ENCODE peak calls at places on chromosome 21, in ten cellular contexts. One of them, this sample, is unnamed.

GRCh38 chr21:27320868-27321267 is 354.0 kb upstream of the ADAMTS5 start:
- DNase-seq in HFFc6: no peak
- DNase-seq in ovary: no peak
- DNase-seq in M059J: no peak
- DNase-seq in left lung: no peak
- DNase-seq in activated CD8-positive, alpha-beta memory T cell treated with anti-CD3 and anti-CD28 coated beads for 1 hour: no peak
- DNase-seq in WTC11: no peak
- DNase-seq in dermis blood vessel endothelial cell: no peak
- DNase-seq in NCI-H345: no peak
- DNase-seq in stromal cell of bone marrow: no peak
- DNase-seq in this sample: no peak

GRCh38 chr21:42539931-42540343 is 26.3 kb downstream of the SLC37A1 start:
- DNase-seq in stromal cell of bone marrow: no peak
- DNase-seq in M059J: peak; percentile 25
- DNase-seq in HFFc6: no peak
- DNase-seq in WTC11: peak; percentile 68
- DNase-seq in left lung: no peak
- DNase-seq in NCI-H345: no peak
- DNase-seq in ovary: peak; percentile 29
- DNase-seq in dermis blood vessel endothelial cell: no peak
- DNase-seq in activated CD8-positive, alpha-beta memory T cell treated with anti-CD3 and anti-CD28 coated beads for 1 hour: no peak
- DNase-seq in this sample: peak; percentile 60

GRCh38 chr21:36075171-36075570 is 5.3 kb downstream of the CBR1 start:
- DNase-seq in left lung: no peak
- DNase-seq in ovary: no peak
- DNase-seq in HFFc6: no peak
- DNase-seq in stromal cell of bone marrow: no peak
- DNase-seq in activated CD8-positive, alpha-beta memory T cell treated with anti-CD3 and anti-CD28 coated beads for 1 hour: no peak
- DNase-seq in M059J: no peak
- DNase-seq in dermis blood vessel endothelial cell: no peak
- DNase-seq in WTC11: no peak
- DNase-seq in NCI-H345: no peak
- DNase-seq in this sample: no peak

GRCh38 chr21:38661296-38662223 is 144.2 kb upstream of the ETS2 start:
- DNase-seq in M059J: peak; percentile 46
- DNase-seq in dermis blood vessel endothelial cell: peak; percentile 6
- DNase-seq in WTC11: peak; percentile 46
- DNase-seq in stromal cell of bone marrow: no peak
- DNase-seq in ovary: peak; percentile 47
- DNase-seq in left lung: peak; percentile 81
- DNase-seq in HFFc6: peak; percentile 20
- DNase-seq in NCI-H345: no peak
- DNase-seq in activated CD8-positive, alpha-beta memory T cell treated with anti-CD3 and anti-CD28 coated beads for 1 hour: no peak
- DNase-seq in this sample: peak; percentile 40

GRCh38 chr21:17921579-17922530 is 102.7 kb upstream of the C21orf91 start:
- DNase-seq in stromal cell of bone marrow: peak; percentile 45
- DNase-seq in left lung: no peak
- DNase-seq in M059J: peak; percentile 73
- DNase-seq in NCI-H345: no peak
- DNase-seq in HFFc6: peak; percentile 54
- DNase-seq in dermis blood vessel endothelial cell: peak; percentile 3
- DNase-seq in ovary: no peak
- DNase-seq in WTC11: no peak
- DNase-seq in activated CD8-positive, alpha-beta memory T cell treated with anti-CD3 and anti-CD28 coated beads for 1 hour: no peak
- DNase-seq in this sample: no peak

GRCh38 chr21:31420354-31420753 is 76.3 kb upstream of the TIAM1 start:
- DNase-seq in NCI-H345: no peak
- DNase-seq in stromal cell of bone marrow: no peak
- DNase-seq in ovary: no peak
- DNase-seq in M059J: no peak
- DNase-seq in WTC11: no peak
- DNase-seq in HFFc6: no peak
- DNase-seq in left lung: no peak
- DNase-seq in activated CD8-positive, alpha-beta memory T cell treated with anti-CD3 and anti-CD28 coated beads for 1 hour: no peak
- DNase-seq in dermis blood vessel endothelial cell: no peak
- DNase-seq in this sample: no peak

GRCh38 chr21:31157756-31158155 is 119.5 kb upstream of the KRTAP19-8 start:
- DNase-seq in stromal cell of bone marrow: no peak
- DNase-seq in HFFc6: no peak
- DNase-seq in dermis blood vessel endothelial cell: no peak
- DNase-seq in M059J: no peak
- DNase-seq in ovary: no peak
- DNase-seq in NCI-H345: no peak
- DNase-seq in left lung: no peak
- DNase-seq in WTC11: no peak
- DNase-seq in activated CD8-positive, alpha-beta memory T cell treated with anti-CD3 and anti-CD28 coated beads for 1 hour: no peak
- DNase-seq in this sample: no peak

GRCh38 chr21:44918107-44918470 is 2.6 kb downstream of the ITGB2 start:
- DNase-seq in dermis blood vessel endothelial cell: no peak
- DNase-seq in ovary: no peak
- DNase-seq in HFFc6: no peak
- DNase-seq in activated CD8-positive, alpha-beta memory T cell treated with anti-CD3 and anti-CD28 coated beads for 1 hour: no peak
- DNase-seq in NCI-H345: no peak
- DNase-seq in left lung: peak; percentile 73
- DNase-seq in WTC11: no peak
- DNase-seq in M059J: no peak
- DNase-seq in stromal cell of bone marrow: no peak
- DNase-seq in this sample: no peak

GRCh38 chr21:36463991-36464390 is 15.9 kb downstream of the CLDN14 start:
- DNase-seq in WTC11: no peak
- DNase-seq in ovary: no peak
- DNase-seq in stromal cell of bone marrow: no peak
- DNase-seq in left lung: no peak
- DNase-seq in dermis blood vessel endothelial cell: peak; percentile 61
- DNase-seq in HFFc6: no peak
- DNase-seq in M059J: no peak
- DNase-seq in NCI-H345: no peak
- DNase-seq in activated CD8-positive, alpha-beta memory T cell treated with anti-CD3 and anti-CD28 coated beads for 1 hour: no peak
- DNase-seq in this sample: no peak

GRCh38 chr21:25872271-25872670 is 137.5 kb downstream of the GABPA start:
- DNase-seq in dermis blood vessel endothelial cell: no peak
- DNase-seq in NCI-H345: no peak
- DNase-seq in left lung: no peak
- DNase-seq in activated CD8-positive, alpha-beta memory T cell treated with anti-CD3 and anti-CD28 coated beads for 1 hour: no peak
- DNase-seq in ovary: no peak
- DNase-seq in stromal cell of bone marrow: no peak
- DNase-seq in HFFc6: no peak
- DNase-seq in M059J: no peak
- DNase-seq in WTC11: peak; percentile 51
- DNase-seq in this sample: peak; percentile 61

GRCh38 chr21:43740497-43741156 is 21.7 kb downstream of the PDXK start:
- DNase-seq in dermis blood vessel endothelial cell: peak; percentile 37
- DNase-seq in WTC11: peak; percentile 63
- DNase-seq in activated CD8-positive, alpha-beta memory T cell treated with anti-CD3 and anti-CD28 coated beads for 1 hour: no peak
- DNase-seq in M059J: peak; percentile 49
- DNase-seq in NCI-H345: no peak
- DNase-seq in ovary: peak; percentile 79
- DNase-seq in HFFc6: peak; percentile 30
- DNase-seq in left lung: no peak
- DNase-seq in stromal cell of bone marrow: no peak
- DNase-seq in this sample: peak; percentile 91

GRCh38 chr21:46461909-46462308 is 3.2 kb downstream of the DIP2A start:
- DNase-seq in stromal cell of bone marrow: no peak
- DNase-seq in dermis blood vessel endothelial cell: no peak
- DNase-seq in HFFc6: no peak
- DNase-seq in ovary: no peak
- DNase-seq in NCI-H345: no peak
- DNase-seq in activated CD8-positive, alpha-beta memory T cell treated with anti-CD3 and anti-CD28 coated beads for 1 hour: no peak
- DNase-seq in WTC11: no peak
- DNase-seq in left lung: no peak
- DNase-seq in M059J: no peak
- DNase-seq in this sample: no peak

GRCh38 chr21:44925027-44925755 is 4.5 kb upstream of the ITGB2 start:
- DNase-seq in HFFc6: no peak
- DNase-seq in left lung: peak; percentile 1
- DNase-seq in WTC11: no peak
- DNase-seq in dermis blood vessel endothelial cell: no peak
- DNase-seq in stromal cell of bone marrow: peak; percentile 46
- DNase-seq in activated CD8-positive, alpha-beta memory T cell treated with anti-CD3 and anti-CD28 coated beads for 1 hour: no peak
- DNase-seq in ovary: no peak
- DNase-seq in M059J: no peak
- DNase-seq in NCI-H345: no peak
- DNase-seq in this sample: no peak

GRCh38 chr21:40830836-40831235 is 16.1 kb downstream of the DSCAM start:
- DNase-seq in M059J: no peak
- DNase-seq in HFFc6: no peak
- DNase-seq in dermis blood vessel endothelial cell: no peak
- DNase-seq in ovary: no peak
- DNase-seq in stromal cell of bone marrow: no peak
- DNase-seq in NCI-H345: no peak
- DNase-seq in WTC11: no peak
- DNase-seq in activated CD8-positive, alpha-beta memory T cell treated with anti-CD3 and anti-CD28 coated beads for 1 hour: no peak
- DNase-seq in left lung: no peak
- DNase-seq in this sample: peak; percentile 31

GRCh38 chr21:43371786-43372185 is 55.1 kb downstream of the SIK1 start:
- DNase-seq in ovary: no peak
- DNase-seq in NCI-H345: no peak
- DNase-seq in HFFc6: no peak
- DNase-seq in stromal cell of bone marrow: no peak
- DNase-seq in dermis blood vessel endothelial cell: no peak
- DNase-seq in activated CD8-positive, alpha-beta memory T cell treated with anti-CD3 and anti-CD28 coated beads for 1 hour: no peak
- DNase-seq in WTC11: no peak
- DNase-seq in M059J: no peak
- DNase-seq in left lung: peak; percentile 61
- DNase-seq in this sample: no peak

GRCh38 chr21:44874497-44875331 is 1.2 kb upstream of the PTTG1IP start:
- DNase-seq in dermis blood vessel endothelial cell: peak; percentile 69
- DNase-seq in HFFc6: no peak
- DNase-seq in ovary: peak; percentile 79
- DNase-seq in left lung: peak; percentile 90
- DNase-seq in activated CD8-positive, alpha-beta memory T cell treated with anti-CD3 and anti-CD28 coated beads for 1 hour: no peak
- DNase-seq in WTC11: peak; percentile 42
- DNase-seq in NCI-H345: peak; percentile 62
- DNase-seq in M059J: peak; percentile 46
- DNase-seq in stromal cell of bone marrow: no peak
- DNase-seq in this sample: no peak

GRCh38 chr21:44379991-44380865 is 26.8 kb downstream of the TRPM2 start:
- DNase-seq in left lung: peak; percentile 47
- DNase-seq in NCI-H345: no peak
- DNase-seq in dermis blood vessel endothelial cell: no peak
- DNase-seq in M059J: no peak
- DNase-seq in WTC11: no peak
- DNase-seq in activated CD8-positive, alpha-beta memory T cell treated with anti-CD3 and anti-CD28 coated beads for 1 hour: no peak
- DNase-seq in HFFc6: no peak
- DNase-seq in stromal cell of bone marrow: no peak
- DNase-seq in ovary: peak; percentile 30
- DNase-seq in this sample: no peak

GRCh38 chr21:45761703-45762102 is 118.2 kb downstream of the PCBP3 start:
- DNase-seq in left lung: no peak
- DNase-seq in ovary: no peak
- DNase-seq in dermis blood vessel endothelial cell: no peak
- DNase-seq in WTC11: no peak
- DNase-seq in activated CD8-positive, alpha-beta memory T cell treated with anti-CD3 and anti-CD28 coated beads for 1 hour: no peak
- DNase-seq in stromal cell of bone marrow: no peak
- DNase-seq in NCI-H345: no peak
- DNase-seq in M059J: no peak
- DNase-seq in HFFc6: no peak
- DNase-seq in this sample: no peak

GRCh38 chr21:37557261-37557950 is 190.8 kb downstream of the DYRK1A start:
- DNase-seq in NCI-H345: no peak
- DNase-seq in dermis blood vessel endothelial cell: no peak
- DNase-seq in ovary: no peak
- DNase-seq in activated CD8-positive, alpha-beta memory T cell treated with anti-CD3 and anti-CD28 coated beads for 1 hour: no peak
- DNase-seq in M059J: no peak
- DNase-seq in stromal cell of bone marrow: no peak
- DNase-seq in HFFc6: no peak
- DNase-seq in left lung: no peak
- DNase-seq in WTC11: no peak
- DNase-seq in this sample: no peak

GRCh38 chr21:15224346-15225086 is 159.7 kb upstream of the NRIP1 start:
- DNase-seq in activated CD8-positive, alpha-beta memory T cell treated with anti-CD3 and anti-CD28 coated beads for 1 hour: no peak
- DNase-seq in left lung: no peak
- DNase-seq in WTC11: no peak
- DNase-seq in stromal cell of bone marrow: peak; percentile 89
- DNase-seq in M059J: peak; percentile 78
- DNase-seq in HFFc6: peak; percentile 88
- DNase-seq in ovary: no peak
- DNase-seq in dermis blood vessel endothelial cell: no peak
- DNase-seq in NCI-H345: no peak
- DNase-seq in this sample: no peak

GRCh38 chr21:25953659-25954058 is 216.9 kb downstream of the APP start:
- DNase-seq in NCI-H345: no peak
- DNase-seq in M059J: peak; percentile 28
- DNase-seq in activated CD8-positive, alpha-beta memory T cell treated with anti-CD3 and anti-CD28 coated beads for 1 hour: no peak
- DNase-seq in dermis blood vessel endothelial cell: peak; percentile 79
- DNase-seq in HFFc6: no peak
- DNase-seq in left lung: no peak
- DNase-seq in ovary: no peak
- DNase-seq in stromal cell of bone marrow: no peak
- DNase-seq in WTC11: no peak
- DNase-seq in this sample: no peak

GRCh38 chr21:33011462-33011861 is 14.3 kb upstream of the OLIG2 start:
- DNase-seq in M059J: peak; percentile 99
- DNase-seq in NCI-H345: no peak
- DNase-seq in left lung: no peak
- DNase-seq in HFFc6: peak; percentile 89
- DNase-seq in WTC11: no peak
- DNase-seq in stromal cell of bone marrow: peak; percentile 55
- DNase-seq in dermis blood vessel endothelial cell: no peak
- DNase-seq in ovary: no peak
- DNase-seq in activated CD8-positive, alpha-beta memory T cell treated with anti-CD3 and anti-CD28 coated beads for 1 hour: no peak
- DNase-seq in this sample: no peak

GRCh38 chr21:41961282-41961701 is 7.5 kb upstream of the C2CD2 start:
- DNase-seq in stromal cell of bone marrow: no peak
- DNase-seq in ovary: peak; percentile 24
- DNase-seq in M059J: peak; percentile 53
- DNase-seq in WTC11: no peak
- DNase-seq in activated CD8-positive, alpha-beta memory T cell treated with anti-CD3 and anti-CD28 coated beads for 1 hour: no peak
- DNase-seq in dermis blood vessel endothelial cell: peak; percentile 95
- DNase-seq in NCI-H345: no peak
- DNase-seq in left lung: no peak
- DNase-seq in HFFc6: no peak
- DNase-seq in this sample: no peak

This sample was measured in H9.